ENCODE peak calls at places on chromosomes 7 and 10, in four cellular contexts. S is neuronal stem cell, M is IMR-90, J is mesenchymal stem cell. F is an unnamed sample.

GRCh38 chr10:113980408-113981087 is 63.1 kb upstream of the ADRB1 start:
- DNase-seq in J (no peak), M (no peak), S (no peak), F (no peak)

GRCh38 chr7:104980969-104981670 is 32.9 kb upstream of the KMT2E start:
- DNase-seq in J (peak; percentile 70), S (peak; percentile 30), M (peak; percentile 71), F (no peak)

GRCh38 chr7:148921806-148922205 is 37.7 kb upstream of the EZH2 start:
- DNase-seq in J (no peak), S (no peak), M (no peak), F (no peak)

GRCh38 chr7:24721378-24722030 is 35.8 kb downstream of the GSDME start:
- DNase-seq in S (no peak), M (no peak), J (no peak), F (no peak)

GRCh38 chr10:63825111-63825510 is 303.9 kb downstream of the REEP3 start:
- DNase-seq in S (no peak), M (no peak), J (no peak), F (no peak)

GRCh38 chr10:51145388-51145787 is 71.1 kb downstream of the PRKG1 start:
- DNase-seq in S (no peak), M (no peak), J (no peak), F (no peak)

GRCh38 chr7:94311545-94311944 is 83.2 kb upstream of the COL1A2 start:
- DNase-seq in S (no peak), M (no peak), J (no peak), F (no peak)

GRCh38 chr10:113264333-113265131 is 288.3 kb upstream of the HABP2 start:
- DNase-seq in S (peak; percentile 47), M (no peak), J (no peak), F (no peak)

GRCh38 chr7:32204361-32205018 is 134.3 kb upstream of the PDE1C start:
- DNase-seq in M (peak; percentile 77), J (peak; percentile 88), S (peak; percentile 54), F (peak; percentile 70)

GRCh38 chr10:60377955-60378354 is 11.7 kb downstream of the ANK3 start:
- DNase-seq in M (peak; percentile 58), J (no peak), S (no peak), F (no peak)

GRCh38 chr10:107206856-107207255 is 42.4 kb upstream of the SORCS1 start:
- DNase-seq in J (no peak), S (no peak), M (no peak), F (no peak)

GRCh38 chr10:103836273-103836672 is 19.1 kb downstream of the SH3PXD2A start:
- DNase-seq in J (no peak), M (no peak), S (no peak), F (no peak)

GRCh38 chr10:103836776-103837344 is 18.5 kb downstream of the SH3PXD2A start:
- DNase-seq in S (no peak), M (no peak), J (no peak), F (no peak)

GRCh38 chr10:103833731-103834365 is 21.5 kb downstream of the SH3PXD2A start:
- DNase-seq in M (no peak), J (peak; percentile 68), S (no peak), F (peak; percentile 57)

GRCh38 chr10:103834436-103835095 is 20.8 kb downstream of the SH3PXD2A start:
- DNase-seq in J (no peak), M (no peak), S (no peak), F (no peak)

DNA sequence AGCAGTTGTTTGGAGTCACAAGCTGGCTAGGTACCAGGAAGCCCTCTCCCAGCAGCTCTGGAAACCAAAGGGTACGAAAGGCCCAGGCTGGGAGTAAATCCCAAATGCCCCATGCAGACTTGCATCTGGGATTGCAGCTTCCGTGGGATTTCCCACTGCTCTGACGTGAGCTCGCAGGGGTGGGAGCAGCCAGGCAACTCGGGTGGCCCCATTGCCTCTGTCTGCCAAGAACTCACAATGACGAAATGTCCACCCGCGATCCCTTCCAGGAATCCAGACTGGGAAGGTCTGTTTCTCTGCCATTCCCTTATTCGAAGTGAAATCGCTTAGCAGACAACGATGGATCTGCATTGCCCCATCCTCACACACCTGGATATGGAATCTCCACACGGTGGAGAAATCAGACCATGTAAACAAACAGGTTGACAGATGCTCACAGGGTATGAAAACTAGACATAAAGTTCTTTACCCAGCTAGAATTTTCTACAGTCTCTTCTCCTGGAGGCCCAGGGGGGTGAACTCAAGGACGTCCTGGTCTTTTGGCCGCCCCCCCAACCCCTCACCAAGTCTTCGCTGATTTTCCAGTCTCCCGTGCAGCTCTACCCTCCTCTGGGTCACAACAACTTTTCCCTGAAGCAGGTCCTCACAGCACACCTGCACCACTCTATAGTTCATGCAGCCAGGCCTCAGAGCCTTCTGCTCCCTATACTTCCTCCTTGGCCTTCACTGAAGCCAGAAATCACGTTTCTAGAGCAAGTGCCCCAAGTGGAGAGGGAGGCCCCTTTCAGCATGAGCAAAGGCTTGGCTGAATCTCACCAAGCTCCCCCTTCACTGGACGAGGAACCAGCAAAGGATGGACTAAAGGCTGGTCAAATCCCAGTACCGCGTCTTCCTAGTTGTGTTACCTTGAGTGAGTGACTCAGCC is 20.0 kb downstream of the SH3PXD2A start:
- DNase-seq in S (no peak), M (peak; percentile 87), J (peak; percentile 84), F (no peak)
- H4K91ac ChIP-seq in S (no peak overlapping the region), M (no peak overlapping the region), J (no peak overlapping the region), F (no peak overlapping the region)

GRCh38 chr10:104322416-104322782 is 15.9 kb downstream of the ITPRIP start:
- DNase-seq in J (no peak), M (no peak), S (no peak), F (peak; percentile 38)
- H3K27ac ChIP-seq in J (no peak overlapping the region), M (no peak overlapping the region), S (no peak overlapping the region), F (no peak overlapping the region)

GRCh38 chr10:95171336-95171735 is 22.7 kb upstream of the ACSM6 start:
- DNase-seq in M (no peak), J (no peak), S (no peak), F (no peak)

GRCh38 chr10:95169522-95169921 is 24.5 kb upstream of the ACSM6 start:
- DNase-seq in S (no peak), M (no peak), J (no peak), F (no peak)

GRCh38 chr10:95170790-95171189 is 23.2 kb upstream of the ACSM6 start:
- DNase-seq in M (no peak), S (no peak), J (no peak), F (no peak)

GRCh38 chr10:95172851-95173250 is 21.2 kb upstream of the ACSM6 start:
- DNase-seq in S (no peak), J (no peak), M (no peak), F (no peak)

GRCh38 chr10:95168694-95169093 is 25.3 kb upstream of the ACSM6 start:
- DNase-seq in S (no peak), M (no peak), J (no peak), F (peak; percentile 27)
- H4K91ac ChIP-seq in S (no peak overlapping the region), M (no peak overlapping the region), J (no peak overlapping the region), F (no peak overlapping the region)

GRCh38 chr10:95909591-95909990 is 1.8 kb downstream of the CC2D2B start:
- DNase-seq in S (no peak), J (no peak), M (no peak), F (no peak)

GRCh38 chr10:95908450-95908849 is 675 bp downstream of the CC2D2B start:
- DNase-seq in S (no peak), M (no peak), J (no peak), F (no peak)

GRCh38 chr10:95907454-95908253 is at the start of gene CC2D2B:
- DNase-seq in J (peak; percentile 88), S (peak; percentile 82), M (peak; percentile 74), F (peak; percentile 90)

DNA sequence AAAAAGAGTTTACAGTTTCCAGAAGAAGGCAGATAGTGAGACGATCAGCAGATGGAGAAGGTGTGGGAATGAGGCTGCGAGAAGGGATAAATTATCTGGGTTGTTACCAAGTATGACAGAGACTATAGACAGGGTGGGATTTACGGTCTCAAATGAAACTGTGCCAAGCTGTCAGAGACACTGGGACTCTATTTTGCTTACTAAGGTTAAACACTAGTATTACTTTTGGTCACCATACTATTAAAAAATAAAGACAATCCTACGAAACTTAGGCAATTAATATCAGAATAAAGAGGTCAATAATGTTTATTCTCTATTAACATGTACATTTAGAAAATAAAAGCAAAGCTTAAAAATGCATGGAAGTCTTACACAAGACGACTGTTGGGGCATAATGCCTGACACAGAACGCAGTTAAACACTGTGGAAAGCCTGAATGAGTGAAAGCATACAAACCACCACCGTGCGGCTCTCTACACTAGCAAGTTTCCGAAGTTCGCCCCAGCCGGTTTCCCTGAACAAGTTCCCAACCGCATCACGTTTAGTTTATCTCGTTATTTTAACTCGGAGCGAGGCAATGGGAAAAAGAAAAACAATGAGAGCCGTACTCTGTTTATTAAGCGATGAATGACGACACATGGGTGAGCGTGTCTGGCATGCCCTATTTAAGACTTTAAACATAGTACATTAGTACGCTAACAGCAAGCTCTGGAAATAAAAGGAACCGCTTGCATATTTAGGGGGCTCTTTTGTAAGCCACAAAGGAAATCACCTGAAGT is 911 bp upstream of the CC2D2B start:
- DNase-seq in S (peak; percentile 11), J (peak; percentile 80), M (peak; percentile 67), F (peak; percentile 39)
- H3K27ac ChIP-seq in S (no peak overlapping the region), J (peak overlapping the region; percentile 33), M (peak overlapping the region; percentile 79), F (no peak overlapping the region)

GRCh38 chr7:137978464-137979237 is 23.2 kb downstream of the CREB3L2 start:
- DNase-seq in M (peak; percentile 100), J (peak; percentile 99), S (no peak), F (no peak)
- H4K91ac ChIP-seq in M (peak overlapping the region; percentile 95), J (no peak overlapping the region), S (no peak overlapping the region), F (no peak overlapping the region)

GRCh38 chr10:20948723-20949327 is 51.7 kb upstream of the NEBL start:
- DNase-seq in M (no peak), J (no peak), S (no peak), F (no peak)
- H3K27ac ChIP-seq in M (no peak overlapping the region), J (no peak overlapping the region), S (peak overlapping the region; percentile 31), F (peak overlapping the region; percentile 21)

GRCh38 chr10:125995726-125996304 is 99.5 kb downstream of the FANK1 start:
- DNase-seq in M (no peak), S (no peak), J (no peak), F (no peak)

GRCh38 chr10:125994601-125995000 is 98.2 kb downstream of the FANK1 start:
- DNase-seq in J (no peak), S (no peak), M (no peak), F (no peak)

GRCh38 chr10:125991009-125991788 is 94.8 kb downstream of the FANK1 start:
- DNase-seq in S (no peak), J (no peak), M (no peak), F (no peak)

GRCh38 chr10:125989791-125990190 is 93.4 kb downstream of the FANK1 start:
- DNase-seq in J (no peak), M (no peak), S (no peak), F (no peak)

GRCh38 chr10:125992244-125992643 is 95.9 kb downstream of the FANK1 start:
- DNase-seq in S (no peak), M (no peak), J (no peak), F (no peak)
- H4K91ac ChIP-seq in S (no peak overlapping the region), M (no peak overlapping the region), J (no peak overlapping the region), F (no peak overlapping the region)